ENCODE peak calls at places on chromosomes 12 and 14, in nine cellular contexts. S, U, O, F, Y, H, B, L and V are unnamed samples.

GRCh38 chr12:131907379-131908081 is 13.1 kb downstream of the ULK1 start:
- DNase-seq in S (no peak), U (no peak), O (no peak), F (no peak), Y (no peak), H (peak; percentile 59), B (no peak), L (peak; percentile 86), V (no peak)

GRCh38 chr12:55742719-55743130 is at the start of gene GDF11:
- DNase-seq in S (peak; percentile 95), U (no peak), O (peak; percentile 91), F (peak; percentile 78), Y (peak; percentile 79), H (peak; percentile 83), B (peak; percentile 87), L (peak; percentile 99), V (peak; percentile 87)

GRCh38 chr14:100547633-100548294 is 39.5 kb downstream of the BEGAIN start:
- DNase-seq in S (no peak), U (no peak), O (no peak), F (no peak), Y (peak; percentile 42), H (peak; percentile 77), B (peak; percentile 82), L (peak; percentile 97), V (peak; percentile 66)

GRCh38 chr12:109346920-109347319 is 780 bp upstream of the MYO1H start:
- DNase-seq in S (peak; percentile 61), U (no peak), O (peak; percentile 64), F (no peak), Y (no peak), H (no peak), B (no peak), L (no peak), V (no peak)

GRCh38 chr14:76761198-76761848 is at the start of gene VASH1:
- DNase-seq in S (peak; percentile 88), U (no peak), O (peak; percentile 77), F (peak; percentile 83), Y (peak; percentile 78), H (peak; percentile 82), B (no peak), L (peak; percentile 99), V (peak; percentile 74)

GRCh38 chr12:110266980-110267620 is 13.9 kb upstream of the ATP2A2 start:
- DNase-seq in S (no peak), U (no peak), O (no peak), F (no peak), Y (peak; percentile 87), H (no peak), B (no peak), L (peak; percentile 62), V (peak; percentile 64)

GRCh38 chr12:131860472-131861260 is 32.5 kb downstream of the MMP17 start:
- DNase-seq in S (peak; percentile 86), U (no peak), O (peak; percentile 81), F (peak; percentile 92), Y (peak; percentile 76), H (no peak), B (peak; percentile 79), L (peak; percentile 93), V (peak; percentile 60)

GRCh38 chr14:51846631-51847488 is 13.6 kb upstream of the GNG2 start:
- DNase-seq in S (peak; percentile 82), U (no peak), O (peak; percentile 93), F (no peak), Y (peak; percentile 86), H (no peak), B (peak; percentile 66), L (no peak), V (no peak)

DNA sequence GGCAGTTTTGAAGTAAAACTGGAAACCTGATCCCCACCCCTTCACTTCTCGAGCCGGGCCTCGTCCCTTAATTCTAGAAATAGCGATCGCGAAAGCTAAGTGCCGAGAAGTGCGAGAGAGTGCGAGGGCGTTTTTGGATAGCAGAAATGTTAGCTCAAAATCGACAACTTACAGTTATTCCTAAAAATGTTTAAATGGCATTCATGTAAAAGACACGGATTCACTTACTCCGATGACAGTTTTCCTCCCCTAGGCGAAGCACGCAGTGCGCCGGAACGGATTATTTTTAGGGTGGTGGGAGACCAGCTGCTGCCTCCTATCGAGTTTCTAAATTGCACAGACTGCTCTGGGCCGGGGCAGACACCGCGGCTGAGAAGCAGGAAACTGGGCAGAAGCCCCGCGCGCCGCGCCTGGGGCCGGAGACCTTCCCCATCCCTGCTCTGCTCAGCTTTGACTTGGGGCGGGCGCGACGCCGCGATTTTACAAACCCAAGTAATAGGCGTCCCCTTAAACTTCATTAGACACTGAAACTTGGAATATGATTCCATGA is at the start of gene ABCC9:
- DNase-seq in S (peak; percentile 87), U (no peak), O (peak; percentile 63), F (no peak), Y (peak; percentile 35), H (peak; percentile 74), B (peak; percentile 68), L (peak; percentile 58), V (peak; percentile 62)
- H3K27ac ChIP-seq in S (no peak within 1 kb of the TSS), U (peak within 1 kb of the TSS; percentile 80), O (no peak within 1 kb of the TSS), F (no peak within 1 kb of the TSS), Y (no peak within 1 kb of the TSS), H (peak within 1 kb of the TSS; percentile 84), B (peak within 1 kb of the TSS; percentile 75), L (peak within 1 kb of the TSS; percentile 51), V (peak within 1 kb of the TSS; percentile 90)

GRCh38 chr12:87816186-87816585 is 213.0 kb downstream of the C12orf50 start:
- DNase-seq in S (no peak), U (no peak), O (no peak), F (no peak), Y (peak; percentile 68), H (no peak), B (no peak), L (peak; percentile 8), V (no peak)

GRCh38 chr12:87815738-87816137 is 213.5 kb downstream of the C12orf50 start:
- DNase-seq in S (no peak), U (no peak), O (no peak), F (no peak), Y (no peak), H (no peak), B (no peak), L (no peak), V (no peak)

GRCh38 chr12:87818416-87818815 is 210.8 kb downstream of the C12orf50 start:
- DNase-seq in S (no peak), U (no peak), O (no peak), F (no peak), Y (no peak), H (no peak), B (no peak), L (no peak), V (no peak)

DNA sequence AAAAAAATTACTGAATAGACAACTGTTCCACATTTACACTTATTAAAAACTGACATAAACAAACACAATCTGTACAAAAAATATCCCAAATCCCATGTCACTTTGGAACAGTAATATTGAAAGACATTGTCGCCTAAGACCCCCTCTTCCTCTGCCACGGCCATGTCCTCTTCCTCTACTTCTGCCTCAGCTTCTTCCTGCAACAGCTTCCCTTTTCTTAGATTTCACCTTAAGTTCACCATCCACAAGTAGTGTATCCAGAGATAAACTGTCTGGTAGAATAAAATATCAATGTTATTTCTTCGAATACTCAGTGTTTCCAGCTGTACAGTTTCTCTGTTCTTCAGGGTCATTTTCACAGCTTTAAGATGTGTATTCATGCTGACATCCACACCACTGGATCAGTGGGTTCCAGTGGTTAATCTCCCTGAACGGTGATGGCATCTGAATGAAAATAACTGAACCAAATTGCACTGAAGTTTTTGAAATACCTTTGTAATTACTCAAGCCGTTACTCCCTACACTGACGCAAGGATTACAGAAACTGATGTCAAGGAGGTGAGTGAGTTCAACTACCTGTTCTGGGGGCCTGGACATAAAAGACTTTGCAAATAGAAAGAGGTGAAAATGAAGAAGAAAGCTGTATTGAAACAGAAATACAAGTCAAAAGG is 208.5 kb downstream of the C12orf50 start:
- DNase-seq in S (no peak), U (no peak), O (no peak), F (no peak), Y (peak; percentile 63), H (no peak), B (no peak), L (peak; percentile 11), V (no peak)
- H3K27ac ChIP-seq in S (no peak overlapping the region), U (no peak overlapping the region), O (no peak overlapping the region), F (peak overlapping the region; percentile 94), Y (no peak overlapping the region), H (no peak overlapping the region), B (no peak overlapping the region), L (peak overlapping the region; percentile 20), V (no peak overlapping the region)

DNA sequence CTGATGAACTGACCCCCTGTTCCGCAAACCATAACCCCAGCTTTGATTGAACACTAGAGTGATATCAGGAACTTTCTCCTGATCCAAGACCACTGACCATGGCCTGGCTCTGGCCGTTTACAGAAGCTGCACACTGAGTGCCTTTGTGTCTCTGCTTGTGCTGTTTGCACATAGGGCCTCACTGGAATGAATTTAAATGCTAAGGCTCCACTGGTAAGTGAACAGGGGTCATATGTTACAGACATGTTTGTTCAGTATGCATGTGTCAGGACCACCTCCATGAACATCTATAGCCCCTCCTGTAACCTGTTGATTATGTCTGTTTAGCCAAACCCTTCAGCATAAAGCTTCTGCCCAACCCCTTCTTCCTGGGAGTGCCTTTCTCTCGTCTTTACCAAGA is 1239.8 kb downstream of the TMEM121 start:
- DNase-seq in S (no peak), U (no peak), O (no peak), F (no peak), Y (no peak), H (no peak), B (no peak), L (no peak), V (no peak)
- H3K27ac ChIP-seq in S (no peak overlapping the region), U (no peak overlapping the region), O (no peak overlapping the region), F (no peak overlapping the region), Y (no peak overlapping the region), H (no peak overlapping the region), B (no peak overlapping the region), L (no peak overlapping the region), V (no peak overlapping the region)

GRCh38 chr12:57240069-57240921 is 10.7 kb downstream of the STAC3 start:
- DNase-seq in S (peak; percentile 83), U (no peak), O (peak; percentile 67), F (no peak), Y (peak; percentile 50), H (peak; percentile 75), B (peak; percentile 74), L (peak; percentile 93), V (no peak)

GRCh38 chr12:57238854-57239554 is 9.5 kb downstream of the SHMT2 start:
- DNase-seq in S (peak; percentile 98), U (peak; percentile 47), O (peak; percentile 94), F (peak; percentile 88), Y (peak; percentile 92), H (peak; percentile 93), B (peak; percentile 93), L (peak; percentile 99), V (peak; percentile 90)

GRCh38 chr12:57237952-57238853 is 8.7 kb downstream of the SHMT2 start:
- DNase-seq in S (peak; percentile 88), U (no peak), O (peak; percentile 74), F (no peak), Y (no peak), H (peak; percentile 75), B (peak; percentile 70), L (peak; percentile 85), V (no peak)

GRCh38 chr12:57240926-57241555 is 9.9 kb downstream of the STAC3 start:
- DNase-seq in S (peak; percentile 88), U (no peak), O (peak; percentile 81), F (no peak), Y (no peak), H (no peak), B (peak; percentile 70), L (peak; percentile 84), V (no peak)

DNA sequence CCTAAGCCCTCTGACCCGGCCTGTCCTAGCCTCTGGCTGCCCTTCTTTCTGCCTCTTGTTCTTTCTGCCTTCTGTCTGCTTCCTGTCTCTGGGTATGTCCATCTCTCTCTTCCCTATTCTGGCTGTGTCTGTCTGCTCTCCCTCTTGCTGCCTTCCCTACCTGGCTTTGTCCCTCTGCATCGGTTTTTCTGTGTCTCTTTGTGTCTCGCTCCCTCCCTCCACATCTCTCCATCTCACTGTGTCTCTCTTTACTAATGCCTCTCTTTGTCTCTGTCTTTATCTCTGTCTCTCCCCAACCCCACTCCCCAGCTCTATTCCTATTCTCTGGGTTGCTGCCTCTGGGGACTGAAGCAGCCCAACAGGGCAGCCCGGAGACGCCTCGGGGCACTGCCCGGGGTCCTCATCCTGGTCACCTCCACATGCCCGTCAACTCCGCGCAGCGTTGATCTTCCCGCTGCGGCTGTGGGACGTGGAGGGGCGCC is 10.1 kb downstream of the SHMT2 start:
- DNase-seq in S (peak; percentile 72), U (no peak), O (peak; percentile 44), F (no peak), Y (no peak), H (no peak), B (no peak), L (no peak), V (no peak)
- H3K27ac ChIP-seq in S (peak overlapping the region; percentile 92), U (no peak overlapping the region), O (no peak overlapping the region), F (peak overlapping the region; percentile 93), Y (no peak overlapping the region), H (no peak overlapping the region), B (no peak overlapping the region), L (peak overlapping the region; percentile 23), V (no peak overlapping the region)